ENCODE peak calls at places on chromosome 1, in six cellular contexts. Z is NCI-H510A treated with DMSO at 0.1 percent for 48 hours; A is CD4-positive, alpha-beta memory T cell; O is HTR-8/SVneo; W is SIG-M5; S is NCI-H1417. N is an unnamed sample.

GRCh38 chr1:40143891-40144575 is 17.2 kb upstream of the RLF start:
- DNase-seq in Z (peak), W (no peak), A (peak), O (peak), S (peak), N (peak)

GRCh38 chr1:168977618-168978017 is 128.9 kb upstream of the ATP1B1 start:
- DNase-seq in O (no peak), Z (peak), A (no peak), S (no peak), W (no peak), N (no peak)

GRCh38 chr1:203607169-203607873 is 19.3 kb upstream of the ATP2B4 start:
- DNase-seq in A (peak), W (peak), S (no peak), Z (no peak), O (peak), N (no peak)

GRCh38 chr1:48203287-48203900 is 19.1 kb upstream of the SLC5A9 start:
- DNase-seq in O (no peak), A (no peak), S (peak), Z (peak), W (no peak), N (no peak)

GRCh38 chr1:111422546-111423391 is 4.8 kb downstream of the OVGP1 start:
- DNase-seq in W (no peak), O (no peak), Z (peak), A (no peak), S (no peak), N (no peak)

GRCh38 chr1:229409616-229410369 is 24.1 kb downstream of the ACTA1 start:
- DNase-seq in W (no peak), S (peak), Z (no peak), A (no peak), O (no peak), N (peak)

GRCh38 chr1:239084459-239085080 is 301.8 kb upstream of the CHRM3 start:
- DNase-seq in O (no peak), A (no peak), W (no peak), Z (no peak), S (no peak), N (no peak)

GRCh38 chr1:115189814-115190541 is 100.7 kb upstream of the TSPAN2 start:
- DNase-seq in O (peak), A (no peak), S (no peak), Z (no peak), W (no peak), N (no peak)

GRCh38 chr1:98496246-98496995 is 165.1 kb upstream of the SNX7 start:
- DNase-seq in W (no peak), S (no peak), Z (no peak), A (no peak), O (peak), N (no peak)

GRCh38 chr1:169138866-169139670 is 32.6 kb downstream of the ATP1B1 start:
- DNase-seq in S (no peak), A (no peak), W (no peak), O (no peak), Z (no peak), N (no peak)

GRCh38 chr1:241276391-241276790 is 80.6 kb downstream of the RGS7 start:
- DNase-seq in O (no peak), Z (no peak), S (no peak), W (no peak), A (no peak), N (no peak)

GRCh38 chr1:23480187-23481025 is 3.6 kb downstream of the ASAP3 start:
- DNase-seq in S (no peak), W (no peak), O (no peak), Z (no peak), A (no peak), N (no peak)

GRCh38 chr1:119870917-119871486 is 25.3 kb downstream of the ADAM30 start:
- DNase-seq in O (peak), Z (peak), A (peak), W (no peak), S (peak), N (peak)

GRCh38 chr1:232319106-232319505 is 310.8 kb downstream of the SIPA1L2 start:
- DNase-seq in S (peak), A (no peak), W (no peak), Z (peak), O (no peak), N (no peak)

GRCh38 chr1:116150368-116150767 is 39.2 kb downstream of the MAB21L3 start:
- DNase-seq in Z (no peak), W (no peak), O (no peak), A (no peak), S (no peak), N (no peak)

N was measured in COR-L47.